ENCODE peak calls at places on chromosome 22, in six cellular contexts. One of them, this sample, is unnamed.

GRCh38 chr22:42757475-42757874 is 36.8 kb upstream of the A4GALT start:
- DNase-seq in uterus: no peak
- DNase-seq in tibial nerve: no peak
- DNase-seq in adrenal gland: no peak
- DNase-seq in A549: no peak
- DNase-seq in endothelial cell of umbilical vein: no peak
- DNase-seq in this sample: no peak

GRCh38 chr22:22720201-22720723 is 75.8 kb downstream of the GGTLC2 start:
- DNase-seq in uterus: no peak
- DNase-seq in tibial nerve: no peak
- DNase-seq in adrenal gland: no peak
- DNase-seq in A549: no peak
- DNase-seq in endothelial cell of umbilical vein: peak; percentile 69
- DNase-seq in this sample: peak; percentile 51

GRCh38 chr22:28021116-28021997 is 102.3 kb upstream of the PITPNB start:
- DNase-seq in uterus: peak; percentile 16
- DNase-seq in tibial nerve: no peak
- DNase-seq in adrenal gland: no peak
- DNase-seq in A549: no peak
- DNase-seq in endothelial cell of umbilical vein: no peak
- DNase-seq in this sample: peak; percentile 12

GRCh38 chr22:24758164-24758799 is 16.2 kb downstream of the PIWIL3 start:
- DNase-seq in uterus: peak; percentile 34
- DNase-seq in tibial nerve: peak; percentile 40
- DNase-seq in adrenal gland: peak; percentile 52
- DNase-seq in A549: peak; percentile 14
- DNase-seq in endothelial cell of umbilical vein: peak; percentile 70
- DNase-seq in this sample: peak; percentile 63

GRCh38 chr22:22182990-22183264 is 61.7 kb upstream of the VPREB1 start:
- DNase-seq in uterus: no peak
- DNase-seq in tibial nerve: no peak
- DNase-seq in adrenal gland: no peak
- DNase-seq in A549: no peak
- DNase-seq in endothelial cell of umbilical vein: no peak
- DNase-seq in this sample: no peak

GRCh38 chr22:49102367-49102766 is 725.3 kb downstream of the BRD1 start:
- DNase-seq in uterus: no peak
- DNase-seq in tibial nerve: no peak
- DNase-seq in adrenal gland: no peak
- DNase-seq in A549: no peak
- DNase-seq in endothelial cell of umbilical vein: no peak
- DNase-seq in this sample: no peak

GRCh38 chr22:44439356-44440223 is 58.4 kb downstream of the RTL6 start:
- DNase-seq in uterus: no peak
- DNase-seq in tibial nerve: no peak
- DNase-seq in adrenal gland: no peak
- DNase-seq in A549: no peak
- DNase-seq in endothelial cell of umbilical vein: no peak
- DNase-seq in this sample: no peak

GRCh38 chr22:20090730-20091240 is 10.7 kb downstream of the DGCR8 start:
- DNase-seq in uterus: no peak
- DNase-seq in tibial nerve: no peak
- DNase-seq in adrenal gland: no peak
- DNase-seq in A549: no peak
- DNase-seq in endothelial cell of umbilical vein: no peak
- DNase-seq in this sample: no peak

GRCh38 chr22:44120314-44120704 is 60.4 kb upstream of the PARVG start:
- DNase-seq in uterus: no peak
- DNase-seq in tibial nerve: no peak
- DNase-seq in adrenal gland: no peak
- DNase-seq in A549: no peak
- DNase-seq in endothelial cell of umbilical vein: no peak
- DNase-seq in this sample: no peak

GRCh38 chr22:42111798-42112197 is 18.8 kb downstream of the CYP2D6 start:
- DNase-seq in uterus: no peak
- DNase-seq in tibial nerve: no peak
- DNase-seq in adrenal gland: no peak
- DNase-seq in A549: no peak
- DNase-seq in endothelial cell of umbilical vein: no peak
- DNase-seq in this sample: no peak

GRCh38 chr22:46934746-46935491 is 172.5 kb downstream of the TBC1D22A start:
- DNase-seq in uterus: no peak
- DNase-seq in tibial nerve: no peak
- DNase-seq in adrenal gland: peak; percentile 73
- DNase-seq in A549: peak; percentile 23
- DNase-seq in endothelial cell of umbilical vein: peak; percentile 81
- DNase-seq in this sample: no peak

GRCh38 chr22:48535868-48536690 is 1291.6 kb downstream of the BRD1 start:
- DNase-seq in uterus: no peak
- DNase-seq in tibial nerve: no peak
- DNase-seq in adrenal gland: no peak
- DNase-seq in A549: no peak
- DNase-seq in endothelial cell of umbilical vein: no peak
- DNase-seq in this sample: no peak

GRCh38 chr22:43849731-43850130 is 12.6 kb downstream of the SULT4A1 start:
- DNase-seq in uterus: no peak
- DNase-seq in tibial nerve: peak; percentile 4
- DNase-seq in adrenal gland: no peak
- DNase-seq in A549: no peak
- DNase-seq in endothelial cell of umbilical vein: no peak
- DNase-seq in this sample: no peak

GRCh38 chr22:49090853-49091135 is 736.9 kb downstream of the BRD1 start:
- DNase-seq in uterus: no peak
- DNase-seq in tibial nerve: no peak
- DNase-seq in adrenal gland: no peak
- DNase-seq in A549: no peak
- DNase-seq in endothelial cell of umbilical vein: no peak
- DNase-seq in this sample: no peak

GRCh38 chr22:32676196-32676595 is 125.3 kb upstream of the TIMP3 start:
- DNase-seq in uterus: no peak
- DNase-seq in tibial nerve: no peak
- DNase-seq in adrenal gland: no peak
- DNase-seq in A549: no peak
- DNase-seq in endothelial cell of umbilical vein: no peak
- DNase-seq in this sample: no peak

GRCh38 chr22:22940961-22941605 is 53.5 kb downstream of the IGLL5 start:
- DNase-seq in uterus: peak; percentile 3
- DNase-seq in tibial nerve: peak; percentile 4
- DNase-seq in adrenal gland: peak; percentile 0
- DNase-seq in A549: no peak
- DNase-seq in endothelial cell of umbilical vein: no peak
- DNase-seq in this sample: no peak

GRCh38 chr22:45709004-45709739 is 37.5 kb downstream of the ATXN10 start:
- DNase-seq in uterus: no peak
- DNase-seq in tibial nerve: no peak
- DNase-seq in adrenal gland: peak; percentile 51
- DNase-seq in A549: peak; percentile 27
- DNase-seq in endothelial cell of umbilical vein: peak; percentile 33
- DNase-seq in this sample: no peak

GRCh38 chr22:46758867-46759290 is 3.6 kb upstream of the TBC1D22A start:
- DNase-seq in uterus: no peak
- DNase-seq in tibial nerve: no peak
- DNase-seq in adrenal gland: peak; percentile 73
- DNase-seq in A549: peak; percentile 38
- DNase-seq in endothelial cell of umbilical vein: peak; percentile 82
- DNase-seq in this sample: peak; percentile 60

GRCh38 chr22:29344137-29344536 is 28.6 kb upstream of the RASL10A start:
- DNase-seq in uterus: peak; percentile 75
- DNase-seq in tibial nerve: no peak
- DNase-seq in adrenal gland: peak; percentile 78
- DNase-seq in A549: peak; percentile 31
- DNase-seq in endothelial cell of umbilical vein: no peak
- DNase-seq in this sample: no peak

GRCh38 chr22:28051787-28052356 is 132.8 kb upstream of the PITPNB start:
- DNase-seq in uterus: peak; percentile 77
- DNase-seq in tibial nerve: peak; percentile 64
- DNase-seq in adrenal gland: peak; percentile 74
- DNase-seq in A549: peak; percentile 21
- DNase-seq in endothelial cell of umbilical vein: peak; percentile 66
- DNase-seq in this sample: peak; percentile 79

GRCh38 chr22:29737251-29738117 is 17.7 kb downstream of the CABP7 start:
- DNase-seq in uterus: no peak
- DNase-seq in tibial nerve: no peak
- DNase-seq in adrenal gland: peak; percentile 48
- DNase-seq in A549: no peak
- DNase-seq in endothelial cell of umbilical vein: no peak
- DNase-seq in this sample: no peak

GRCh38 chr22:43826142-43827093 is 14.3 kb upstream of the EFCAB6 start:
- DNase-seq in uterus: no peak
- DNase-seq in tibial nerve: no peak
- DNase-seq in adrenal gland: peak; percentile 27
- DNase-seq in A549: peak; percentile 33
- DNase-seq in endothelial cell of umbilical vein: no peak
- DNase-seq in this sample: peak; percentile 50

DNA sequence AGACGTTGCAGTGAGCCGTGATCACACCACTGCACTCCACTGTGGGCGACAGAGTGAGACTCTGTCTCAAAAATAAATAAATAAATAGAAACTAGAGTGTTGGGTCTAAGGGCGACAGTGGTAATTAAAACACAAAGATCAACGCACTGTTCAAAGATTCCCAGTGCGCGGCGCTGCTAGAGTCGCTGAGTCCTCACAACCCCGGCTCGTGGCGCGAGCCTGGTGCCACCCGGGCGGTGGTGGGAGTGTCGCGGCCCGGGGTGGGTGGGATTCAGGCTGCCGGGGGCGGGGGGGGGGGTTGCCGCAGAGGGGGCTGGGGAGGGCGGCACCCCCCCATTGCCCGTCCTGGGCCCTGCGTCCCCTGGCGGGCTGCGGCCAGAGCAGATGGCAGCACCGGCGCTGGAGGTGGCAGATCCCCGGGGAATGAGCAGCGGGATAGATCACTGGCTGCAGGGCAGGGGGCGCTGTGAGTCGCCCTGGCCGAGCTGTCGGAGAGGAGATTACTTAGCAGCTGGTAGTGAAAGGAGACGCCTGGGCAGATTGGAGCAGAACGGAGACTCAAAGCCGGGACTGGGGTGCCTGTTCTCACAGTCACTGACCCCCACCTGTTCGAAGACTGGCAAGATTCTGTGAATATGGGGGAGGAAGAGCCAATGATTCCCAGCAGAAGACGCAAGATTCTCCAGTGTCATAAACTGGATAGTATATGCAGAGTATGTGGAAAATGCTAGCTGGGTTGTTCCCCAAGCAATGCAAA is 30.2 kb upstream of the APOBEC3A start:
- DNase-seq in uterus: peak; percentile 65
- DNase-seq in tibial nerve: peak; percentile 49
- DNase-seq in adrenal gland: peak; percentile 85
- DNase-seq in A549: peak; percentile 82
- DNase-seq in endothelial cell of umbilical vein: peak; percentile 63
- DNase-seq in this sample: peak; percentile 82
- TF ChIP-seq CTCF in uterus: peak; percentile 68
- TF ChIP-seq CTCF in tibial nerve: peak; percentile 46
- TF ChIP-seq CTCF in adrenal gland: peak; percentile 70
- TF ChIP-seq CTCF in A549: peak; percentile 86
- TF ChIP-seq CTCF in endothelial cell of umbilical vein: peak; percentile 64
- TF ChIP-seq CTCF in this sample: peak; percentile 32

GRCh38 chr22:33958741-33959140 is 38.5 kb upstream of the LARGE1 start:
- DNase-seq in uterus: no peak
- DNase-seq in tibial nerve: no peak
- DNase-seq in adrenal gland: no peak
- DNase-seq in A549: no peak
- DNase-seq in endothelial cell of umbilical vein: no peak
- DNase-seq in this sample: no peak

GRCh38 chr22:33957086-33957485 is 36.8 kb upstream of the LARGE1 start:
- DNase-seq in uterus: no peak
- DNase-seq in tibial nerve: no peak
- DNase-seq in adrenal gland: no peak
- DNase-seq in A549: no peak
- DNase-seq in endothelial cell of umbilical vein: no peak
- DNase-seq in this sample: no peak

GRCh38 chr22:33952776-33953175 is 32.5 kb upstream of the LARGE1 start:
- DNase-seq in uterus: no peak
- DNase-seq in tibial nerve: no peak
- DNase-seq in adrenal gland: no peak
- DNase-seq in A549: no peak
- DNase-seq in endothelial cell of umbilical vein: no peak
- DNase-seq in this sample: no peak
- TF ChIP-seq POLR2A in uterus: no peak
- TF ChIP-seq POLR2A in tibial nerve: no peak
- TF ChIP-seq POLR2A in adrenal gland: no peak
- TF ChIP-seq POLR2A in A549: no peak
- TF ChIP-seq POLR2A in endothelial cell of umbilical vein: no peak
- TF ChIP-seq POLR2A in this sample: no peak

DNA sequence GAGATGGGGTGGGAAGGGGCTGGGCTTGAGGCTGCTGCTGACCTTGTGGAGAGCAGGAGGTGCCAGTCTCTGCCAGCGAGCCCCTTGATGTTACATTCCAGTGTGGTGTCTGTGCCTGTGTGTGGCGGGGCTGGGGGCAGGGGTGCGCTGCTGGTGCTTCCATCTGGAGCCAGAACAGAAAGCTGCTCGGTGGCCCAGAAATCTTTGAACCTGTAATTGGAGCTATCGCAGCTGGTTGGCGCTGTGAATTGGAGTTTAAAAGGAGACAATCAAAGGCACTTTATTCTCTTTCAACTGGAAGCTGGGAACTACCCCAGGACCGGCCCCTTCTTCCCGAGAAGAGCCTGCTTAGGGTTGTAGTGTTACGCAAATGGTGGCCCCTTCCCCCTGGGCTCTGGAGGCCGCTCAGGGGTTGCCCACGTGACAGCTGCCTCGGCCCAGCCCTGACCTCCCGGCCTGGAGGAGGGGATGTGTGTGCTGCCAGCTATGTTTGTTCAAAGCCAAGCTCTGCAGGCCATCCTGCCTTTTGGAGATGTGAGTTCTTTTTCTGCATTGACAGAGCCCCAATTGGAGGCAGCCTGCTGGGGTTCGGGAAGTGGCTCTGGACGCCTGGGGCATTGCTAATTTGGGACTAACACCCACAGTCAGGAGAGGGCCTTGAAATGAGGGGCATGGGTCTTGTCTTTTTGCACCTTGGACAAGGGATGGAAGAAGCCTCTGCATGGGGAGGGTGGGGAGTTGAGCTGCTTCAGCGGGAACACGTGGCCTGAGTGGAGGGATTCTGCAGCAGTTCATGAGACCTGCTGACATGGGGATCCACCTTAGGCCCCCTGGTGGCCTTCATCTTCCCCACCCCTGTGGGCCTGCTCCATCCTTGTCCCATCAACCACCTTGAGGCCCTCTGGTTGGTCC is 14.0 kb upstream of the ARSA start:
- DNase-seq in uterus: no peak
- DNase-seq in tibial nerve: no peak
- DNase-seq in adrenal gland: no peak
- DNase-seq in A549: no peak
- DNase-seq in endothelial cell of umbilical vein: peak; percentile 74
- DNase-seq in this sample: peak; percentile 48
- TF ChIP-seq CTCF in uterus: peak; percentile 17
- TF ChIP-seq CTCF in tibial nerve: no peak
- TF ChIP-seq CTCF in adrenal gland: peak; percentile 21
- TF ChIP-seq CTCF in A549: no peak
- TF ChIP-seq CTCF in endothelial cell of umbilical vein: peak; percentile 47
- TF ChIP-seq CTCF in this sample: peak; percentile 42

DNA sequence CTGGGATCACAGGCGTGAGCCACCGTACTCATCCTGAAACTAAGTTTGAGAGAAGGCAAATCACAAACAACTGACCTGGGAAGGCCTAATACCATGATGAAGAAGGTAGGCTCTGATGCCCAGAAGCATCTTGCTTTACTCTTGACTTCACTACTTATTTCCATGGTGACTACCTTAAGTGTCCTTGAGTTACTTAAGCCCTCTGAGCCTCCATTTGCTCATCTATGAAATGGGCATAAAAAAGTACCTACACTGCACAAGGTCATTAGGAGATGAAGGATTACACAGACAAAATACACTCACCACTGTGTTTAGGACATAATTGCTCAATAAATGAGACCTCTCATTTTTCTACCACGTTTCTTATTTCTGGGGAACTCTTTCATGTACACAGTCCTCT is 27.9 kb downstream of the EIF4ENIF1 start:
- DNase-seq in uterus: no peak
- DNase-seq in tibial nerve: no peak
- DNase-seq in adrenal gland: no peak
- DNase-seq in A549: no peak
- DNase-seq in endothelial cell of umbilical vein: no peak
- DNase-seq in this sample: no peak
- TF ChIP-seq POLR2A in uterus: no peak
- TF ChIP-seq POLR2A in tibial nerve: no peak
- TF ChIP-seq POLR2A in adrenal gland: no peak
- TF ChIP-seq POLR2A in A549: no peak
- TF ChIP-seq POLR2A in endothelial cell of umbilical vein: no peak
- TF ChIP-seq POLR2A in this sample: no peak